ENCODE peak calls at places on chromosomes 12 and 14, in ten cellular contexts. M, Z, H, L, N, Q, V, W, P and B are unnamed samples.

GRCh38 chr14:26597136-26598080 is at the start of gene NOVA1:
- DNase-seq in M (peak; percentile 69), Z (peak; percentile 78), H (peak; percentile 25), L (peak; percentile 53), N (peak; percentile 16), Q (peak; percentile 75), V (peak; percentile 73), W (no peak), P (no peak), B (peak; percentile 75)

GRCh38 chr12:30440826-30441602 is 254.7 kb downstream of the IPO8 start:
- DNase-seq in M (peak; percentile 79), Z (peak; percentile 32), H (no peak), L (no peak), N (no peak), Q (peak; percentile 57), V (no peak), W (peak; percentile 41), P (no peak), B (no peak)

GRCh38 chr12:124131671-124132058 is 158.7 kb downstream of the ZNF664 start:
- DNase-seq in M (no peak), Z (no peak), H (no peak), L (no peak), N (no peak), Q (no peak), V (no peak), W (no peak), P (no peak), B (no peak)

GRCh38 chr12:53805801-53806200 is 54.0 kb upstream of the CISTR start:
- DNase-seq in M (no peak), Z (no peak), H (no peak), L (no peak), N (no peak), Q (no peak), V (no peak), W (no peak), P (no peak), B (no peak)

GRCh38 chr14:60179296-60179924 is 14.2 kb upstream of the DHRS7 start:
- DNase-seq in M (no peak), Z (no peak), H (no peak), L (peak; percentile 67), N (no peak), Q (no peak), V (no peak), W (peak; percentile 99), P (peak; percentile 42), B (no peak)

GRCh38 chr12:15196221-15196620 is 25.0 kb downstream of the RERG start:
- DNase-seq in M (no peak), Z (no peak), H (no peak), L (no peak), N (no peak), Q (no peak), V (no peak), W (peak; percentile 74), P (no peak), B (no peak)

GRCh38 chr12:56143870-56144269 is 8.5 kb upstream of the MYL6B start:
- DNase-seq in M (no peak), Z (no peak), H (no peak), L (no peak), N (no peak), Q (no peak), V (no peak), W (no peak), P (no peak), B (peak; percentile 46)

GRCh38 chr12:3662516-3662915 is 90.4 kb downstream of the CRACR2A start:
- DNase-seq in M (no peak), Z (peak; percentile 56), H (no peak), L (no peak), N (no peak), Q (peak; percentile 50), V (no peak), W (peak; percentile 33), P (no peak), B (no peak)

GRCh38 chr14:32697704-32698103 is 241.0 kb upstream of the NPAS3 start:
- DNase-seq in M (no peak), Z (no peak), H (no peak), L (no peak), N (no peak), Q (no peak), V (no peak), W (peak; percentile 46), P (peak; percentile 40), B (no peak)

GRCh38 chr12:1706284-1707016 is 15.6 kb downstream of the ADIPOR2 start:
- DNase-seq in M (no peak), Z (no peak), H (no peak), L (no peak), N (no peak), Q (no peak), V (no peak), W (peak; percentile 48), P (no peak), B (no peak)

GRCh38 chr12:49357099-49357678 is 10.1 kb upstream of the SPATS2 start:
- DNase-seq in M (peak; percentile 69), Z (no peak), H (no peak), L (no peak), N (no peak), Q (peak; percentile 37), V (no peak), W (peak; percentile 67), P (peak; percentile 77), B (no peak)

GRCh38 chr14:56131865-56132830 is 13.9 kb downstream of the PELI2 start:
- DNase-seq in M (peak; percentile 24), Z (no peak), H (no peak), L (no peak), N (no peak), Q (peak; percentile 65), V (no peak), W (no peak), P (no peak), B (no peak)

GRCh38 chr14:100552524-100553125 is 34.6 kb downstream of the BEGAIN start:
- DNase-seq in M (no peak), Z (no peak), H (no peak), L (no peak), N (no peak), Q (no peak), V (no peak), W (no peak), P (no peak), B (no peak)

GRCh38 chr14:68789002-68789797 is 3.7 kb downstream of the ZFP36L1 start:
- DNase-seq in M (peak; percentile 71), Z (peak; percentile 75), H (peak; percentile 82), L (peak; percentile 92), N (peak; percentile 93), Q (peak; percentile 76), V (peak; percentile 88), W (peak; percentile 58), P (peak; percentile 77), B (no peak)
- TF ChIP-seq CTCF in M (peak; percentile 42), Z (no peak), H (peak; percentile 71), L (peak; percentile 67), N (peak; percentile 84), Q (peak; percentile 58), V (peak; percentile 49), W (peak; percentile 83), P (peak; percentile 81), B (peak; percentile 85)

GRCh38 chr12:89356069-89356665 is 3.9 kb upstream of the DUSP6 start:
- DNase-seq in M (no peak), Z (no peak), H (no peak), L (no peak), N (no peak), Q (no peak), V (no peak), W (no peak), P (no peak), B (no peak)

GRCh38 chr12:89357297-89357730 is 5.0 kb upstream of the DUSP6 start:
- DNase-seq in M (no peak), Z (peak; percentile 20), H (no peak), L (no peak), N (no peak), Q (peak; percentile 54), V (no peak), W (no peak), P (no peak), B (no peak)

GRCh38 chr12:89353823-89354629 is 1.7 kb upstream of the DUSP6 start:
- DNase-seq in M (peak; percentile 96), Z (peak; percentile 68), H (peak; percentile 62), L (peak; percentile 83), N (peak; percentile 54), Q (peak; percentile 91), V (peak; percentile 88), W (peak; percentile 76), P (peak; percentile 62), B (no peak)

GRCh38 chr12:89354630-89354931 is 2.3 kb upstream of the DUSP6 start:
- DNase-seq in M (peak; percentile 44), Z (peak; percentile 22), H (no peak), L (no peak), N (no peak), Q (no peak), V (no peak), W (no peak), P (no peak), B (no peak)

GRCh38 chr12:89355243-89356068 is 3.2 kb upstream of the DUSP6 start:
- DNase-seq in M (no peak), Z (no peak), H (no peak), L (no peak), N (no peak), Q (peak; percentile 16), V (no peak), W (no peak), P (no peak), B (no peak)
- TF ChIP-seq CTCF in M (peak; percentile 19), Z (peak; percentile 37), H (no peak), L (no peak), N (no peak), Q (peak; percentile 24), V (peak; percentile 11), W (peak; percentile 26), P (peak; percentile 47), B (peak; percentile 63)

DNA sequence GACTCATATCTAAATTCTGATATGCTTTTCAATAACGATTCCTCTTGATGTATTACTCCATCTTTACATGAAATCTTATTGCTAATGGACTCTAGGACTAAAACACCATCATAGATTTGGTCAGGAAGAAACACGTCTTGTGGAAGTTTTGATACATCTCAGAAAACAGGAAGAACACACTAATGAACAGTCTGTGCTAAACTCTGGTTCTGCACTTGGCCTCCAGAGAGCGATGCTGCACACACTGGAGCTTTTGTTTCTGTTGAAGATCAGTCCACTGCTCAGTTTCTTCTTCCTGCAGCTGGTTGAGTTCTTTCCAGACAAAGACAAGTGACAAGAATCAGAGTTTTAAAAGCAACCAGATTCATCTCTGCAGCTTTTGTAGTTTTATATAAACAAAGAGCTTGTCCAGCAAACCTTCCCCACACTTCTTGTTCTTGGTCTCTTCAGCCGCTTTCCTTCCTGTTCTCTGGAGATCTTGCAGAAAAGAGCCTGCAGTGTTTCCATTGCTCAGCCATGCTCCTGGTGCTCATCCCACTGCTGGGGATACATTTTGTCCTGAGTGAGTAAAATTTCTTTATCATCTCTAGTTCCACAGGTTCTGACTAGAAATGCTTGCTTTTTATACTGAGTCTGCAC is 229.1 kb upstream of the OR4E1 start:
- DNase-seq in M (no peak), Z (peak; percentile 41), H (no peak), L (no peak), N (peak; percentile 51), Q (no peak), V (no peak), W (no peak), P (no peak), B (no peak)
- TF ChIP-seq CTCF in M (peak; percentile 57), Z (peak; percentile 25), H (no peak), L (no peak), N (peak; percentile 59), Q (peak; percentile 51), V (no peak), W (peak; percentile 55), P (no peak), B (peak; percentile 66)

DNA sequence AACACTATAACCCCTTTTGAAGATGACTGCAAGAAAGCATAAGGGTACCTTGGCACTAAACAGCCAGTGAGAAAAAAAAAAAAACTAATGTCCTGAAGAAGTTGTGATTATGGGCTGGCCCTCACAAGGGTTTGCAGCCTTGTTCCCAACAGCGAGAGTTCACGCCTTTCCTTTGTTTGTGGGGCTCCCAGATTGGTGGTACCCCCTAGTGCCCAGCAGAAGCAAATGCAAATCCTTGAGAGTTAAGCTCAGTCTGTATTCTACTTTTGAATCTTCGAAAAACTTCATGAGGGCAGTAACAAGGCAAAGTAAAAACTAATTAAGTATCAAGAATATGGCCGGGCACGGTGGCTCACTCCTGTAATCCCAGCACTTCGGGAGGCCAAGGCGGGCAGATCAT is 238.9 kb upstream of the LMO3 start:
- DNase-seq in M (peak; percentile 76), Z (no peak), H (no peak), L (no peak), N (no peak), Q (peak; percentile 28), V (no peak), W (no peak), P (no peak), B (no peak)
- TF ChIP-seq CTCF in M (peak; percentile 65), Z (no peak), H (no peak), L (no peak), N (no peak), Q (peak; percentile 35), V (no peak), W (no peak), P (no peak), B (peak; percentile 50)